ENCODE peak calls at places on chromosome 2, in nine cellular contexts. A is GM13977, K is OCI-LY7, T is astrocyte, I is IMR-90, J is cardiac fibroblast, W is A549, O is transverse colon, N is fibroblast of pulmonary artery. F is an unnamed sample.

GRCh38 chr2:8590940-8591339 is 90.9 kb upstream of the ID2 start:
- DNase-seq in J (no peak), A (no peak), K (no peak), W (no peak), N (no peak), O (no peak), I (no peak), T (no peak), F (no peak)

GRCh38 chr2:29627366-29627765 is 294.0 kb downstream of the ALK start:
- DNase-seq in T (peak), I (peak), K (no peak), J (peak), W (no peak), A (no peak), O (no peak), N (peak), F (peak)

GRCh38 chr2:189037518-189037917 is 63.3 kb downstream of the COL3A1 start:
- DNase-seq in O (no peak), A (no peak), W (no peak), N (peak), I (peak), J (peak), K (no peak), T (peak), F (no peak)

GRCh38 chr2:202950592-202950991 is 38.5 kb downstream of the CARF start:
- DNase-seq in K (peak), N (peak), W (no peak), A (no peak), I (peak), O (no peak), T (no peak), J (peak), F (peak)

GRCh38 chr2:126685629-126686028 is 29.7 kb downstream of the GYPC start:
- DNase-seq in T (no peak), O (no peak), A (no peak), K (peak), J (no peak), I (no peak), W (no peak), N (no peak), F (no peak)

GRCh38 chr2:70132244-70133126 is 45.2 kb downstream of the PCBP1 start:
- DNase-seq in O (peak), J (peak), A (peak), W (peak), K (peak), T (peak), I (peak), N (peak), F (peak)

GRCh38 chr2:210072922-210073509 is 70.6 kb downstream of the RPE start:
- DNase-seq in T (peak), O (no peak), K (peak), W (peak), I (peak), J (peak), N (peak), A (peak), F (peak)

GRCh38 chr2:15311926-15312325 is 249.2 kb downstream of the NBAS start:
- DNase-seq in O (no peak), N (no peak), W (no peak), T (no peak), I (no peak), K (no peak), J (no peak), A (no peak), F (no peak)

GRCh38 chr2:84169871-84170270 is 289.2 kb downstream of the SUCLG1 start:
- DNase-seq in I (no peak), K (no peak), O (no peak), T (no peak), A (no peak), N (no peak), J (no peak), W (no peak), F (no peak)

GRCh38 chr2:11746376-11746806 is at the start of gene LPIN1:
- DNase-seq in W (peak), N (peak), J (peak), O (peak), T (peak), I (peak), A (peak), K (peak), F (peak)
- TF ChIP-seq CTCF in W (peak), N (no peak), J (no peak), O (no peak), T (no peak), I (peak), A (peak), K (no peak), F (no peak)

GRCh38 chr2:152418688-152419087 is 83.7 kb downstream of the FMNL2 start:
- DNase-seq in W (no peak), A (no peak), T (no peak), I (peak), K (no peak), O (no peak), J (no peak), N (peak), F (no peak)
- TF ChIP-seq CTCF in W (no peak), A (no peak), T (no peak), I (no peak), K (no peak), O (no peak), J (no peak), N (no peak), F (no peak)

DNA sequence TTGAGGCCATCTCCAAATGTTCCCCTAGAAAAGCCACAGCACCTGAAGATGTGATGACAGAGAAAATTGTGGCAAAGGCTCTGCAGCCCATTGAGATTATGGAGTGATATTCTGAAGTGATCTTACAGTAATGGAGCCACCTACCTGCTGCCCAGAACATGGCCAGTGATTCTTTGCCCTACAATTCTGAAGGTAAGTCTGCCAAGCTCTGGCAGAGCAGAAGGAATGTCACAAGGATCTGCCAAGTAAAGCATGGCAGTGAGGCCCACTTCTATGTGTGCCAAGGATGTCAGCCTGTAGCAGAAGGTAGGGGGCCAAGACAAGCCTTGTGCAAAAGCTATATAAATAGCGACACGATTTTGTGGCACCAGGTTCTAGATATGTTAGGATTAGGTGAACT is 155.1 kb downstream of the RND3 start:
- DNase-seq in A (no peak), I (no peak), O (no peak), T (no peak), K (no peak), J (peak), W (no peak), N (no peak), F (no peak)
- TF ChIP-seq CTCF in A (no peak), I (no peak), O (no peak), T (no peak), K (no peak), J (no peak), W (no peak), N (no peak), F (no peak)

DNA sequence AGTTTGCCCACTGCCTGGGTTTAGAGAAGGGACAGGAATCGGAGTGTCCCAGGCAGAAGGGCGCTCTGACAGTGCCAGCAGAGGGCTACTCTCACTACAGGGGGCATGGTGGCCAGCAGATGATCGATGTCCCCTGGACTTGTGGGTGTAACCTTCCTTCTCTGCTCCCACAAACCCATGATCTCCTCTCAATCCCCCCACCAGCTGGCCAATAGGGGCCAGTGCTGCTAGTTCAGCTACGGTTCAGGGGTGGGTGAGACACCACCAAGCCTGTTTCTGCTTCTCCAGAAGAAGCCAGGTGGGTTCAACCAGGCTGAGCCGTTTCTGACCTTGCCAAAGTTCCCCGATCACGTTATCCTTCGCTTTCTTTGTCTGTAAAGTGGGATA is 1.3 kb downstream of the NPPC start:
- DNase-seq in J (no peak), N (no peak), T (no peak), O (no peak), W (peak), K (no peak), A (no peak), I (no peak), F (no peak)
- TF ChIP-seq CTCF in J (no peak), N (no peak), T (no peak), O (no peak), W (no peak), K (no peak), A (no peak), I (no peak), F (no peak)

GRCh38 chr2:197189770-197190434 is 120.7 kb downstream of the ANKRD44 start:
- DNase-seq in W (no peak), J (no peak), K (no peak), T (no peak), I (no peak), N (no peak), A (no peak), O (no peak), F (no peak)

GRCh38 chr2:197191948-197192338 is 118.6 kb downstream of the ANKRD44 start:
- DNase-seq in I (no peak), K (peak), N (no peak), T (no peak), W (no peak), O (no peak), J (no peak), A (peak), F (no peak)

GRCh38 chr2:197196737-197197136 is 113.8 kb downstream of the ANKRD44 start:
- DNase-seq in I (no peak), W (no peak), N (no peak), K (no peak), A (no peak), T (no peak), O (no peak), J (no peak), F (no peak)

GRCh38 chr2:197195591-197195990 is 115.0 kb downstream of the ANKRD44 start:
- DNase-seq in A (no peak), T (no peak), I (no peak), O (no peak), N (no peak), J (no peak), K (no peak), W (no peak), F (no peak)

DNA sequence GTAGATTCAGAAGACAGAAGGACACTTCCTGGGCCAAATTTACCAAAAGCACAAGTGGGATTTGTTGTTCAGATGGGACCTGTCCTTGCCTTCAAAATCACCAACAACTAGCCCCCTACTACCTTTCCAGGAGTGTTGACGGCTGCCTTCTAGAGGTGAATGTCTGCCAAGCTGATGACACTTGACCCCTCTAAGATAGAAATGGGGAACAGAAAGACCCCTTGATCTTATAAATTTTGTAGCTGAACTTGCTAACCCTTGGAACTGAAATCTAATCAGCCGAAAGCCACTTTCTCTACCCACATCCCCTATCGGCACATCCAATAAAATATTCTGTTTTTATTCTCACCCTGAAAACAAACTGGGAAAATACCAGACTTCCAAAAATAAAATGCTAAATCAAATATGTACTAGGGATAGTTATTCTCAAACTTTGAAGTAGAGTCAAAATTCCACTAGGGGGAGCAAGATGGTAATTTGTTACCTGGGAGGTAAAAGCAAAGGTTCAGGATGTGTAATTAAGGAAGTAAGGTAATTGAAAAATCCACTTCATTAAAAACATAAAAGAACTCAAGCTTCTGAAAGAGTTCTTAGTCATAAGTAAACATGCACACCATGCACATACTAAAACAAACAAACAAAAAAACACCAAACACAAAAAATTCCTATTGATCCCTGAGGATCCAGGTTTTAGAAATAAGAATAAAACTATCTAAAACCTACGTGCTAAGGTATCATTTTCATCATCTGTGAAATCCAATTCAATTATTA is 119.2 kb downstream of the ANKRD44 start:
- DNase-seq in K (peak), T (no peak), N (peak), A (peak), O (no peak), J (peak), I (peak), W (peak), F (peak)
- TF ChIP-seq CTCF in K (peak), T (peak), N (peak), A (peak), O (peak), J (peak), I (peak), W (peak), F (peak)

GRCh38 chr2:148538375-148538774 is 106.2 kb upstream of the EPC2 start:
- DNase-seq in A (no peak), I (no peak), O (no peak), W (no peak), T (no peak), N (no peak), K (no peak), J (no peak), F (no peak)
- TF ChIP-seq CTCF in A (peak), I (no peak), O (no peak), W (no peak), T (no peak), N (no peak), K (no peak), J (no peak), F (no peak)

GRCh38 chr2:26838121-26838906 is 9.6 kb upstream of the DPYSL5 start:
- DNase-seq in I (peak), N (peak), O (no peak), K (no peak), W (no peak), A (no peak), T (peak), J (peak), F (peak)

GRCh38 chr2:26846334-26846863 is 1.5 kb upstream of the DPYSL5 start:
- DNase-seq in W (peak), J (peak), K (peak), I (peak), A (peak), T (peak), O (peak), N (peak), F (peak)

GRCh38 chr2:26843041-26843440 is 4.9 kb upstream of the DPYSL5 start:
- DNase-seq in W (no peak), T (no peak), N (no peak), O (no peak), J (no peak), K (no peak), A (no peak), I (no peak), F (no peak)

GRCh38 chr2:26845021-26845420 is 2.9 kb upstream of the DPYSL5 start:
- DNase-seq in T (no peak), N (no peak), J (no peak), A (no peak), O (no peak), I (no peak), W (no peak), K (no peak), F (no peak)

GRCh38 chr2:26840937-26841610 is 6.9 kb upstream of the DPYSL5 start:
- DNase-seq in T (no peak), I (no peak), A (no peak), N (no peak), J (no peak), O (no peak), W (peak), K (peak), F (no peak)
- TF ChIP-seq CTCF in T (no peak), I (no peak), A (no peak), N (peak), J (peak), O (no peak), W (no peak), K (peak), F (peak)

GRCh38 chr2:154370873-154371272 is 327.6 kb upstream of the KCNJ3 start:
- DNase-seq in A (no peak), T (no peak), K (no peak), O (no peak), I (no peak), N (no peak), J (no peak), W (no peak), F (no peak)

DNA sequence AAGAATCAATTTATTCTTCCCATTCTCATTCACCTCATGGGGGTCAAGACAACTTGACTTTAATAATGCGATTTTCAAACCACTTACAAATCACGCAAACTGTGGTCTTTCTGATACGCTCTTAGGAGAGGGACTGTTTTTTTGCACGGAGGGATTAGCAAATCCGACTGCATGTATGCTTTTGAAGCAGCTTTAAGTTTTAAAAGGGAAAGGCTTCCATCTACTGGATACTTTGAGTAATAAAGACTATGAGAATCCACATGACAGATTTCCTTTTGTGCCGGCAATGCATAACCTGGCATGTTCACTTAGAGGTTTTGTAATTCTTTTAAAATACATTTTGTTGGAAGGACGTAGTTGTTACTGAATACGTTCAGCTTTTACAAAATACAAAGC is 322.9 kb upstream of the KCNJ3 start:
- DNase-seq in T (peak), N (peak), J (peak), I (no peak), W (peak), O (no peak), K (peak), A (peak), F (peak)
- TF ChIP-seq CTCF in T (peak), N (peak), J (peak), I (no peak), W (peak), O (peak), K (peak), A (peak), F (peak)

GRCh38 chr2:227479865-227480475 is 8.0 kb downstream of the AGFG1 start:
- DNase-seq in I (peak), A (no peak), W (peak), O (no peak), K (peak), N (peak), J (peak), T (no peak), F (peak)
- TF ChIP-seq CTCF in I (peak), A (peak), W (peak), O (peak), K (peak), N (peak), J (peak), T (peak), F (peak)

GRCh38 chr2:148209598-148209997 is 188.7 kb downstream of the MBD5 start:
- DNase-seq in J (peak), N (peak), W (no peak), K (peak), I (no peak), T (no peak), O (no peak), A (no peak), F (peak)
- TF ChIP-seq CTCF in J (no peak), N (no peak), W (no peak), K (no peak), I (no peak), T (no peak), O (no peak), A (no peak), F (no peak)